ENCODE peak calls at places on chromosomes 2 and 18, in ten cellular contexts. X is cardiac muscle cell; A is IMR-90; I is A673; C is naive thymus-derived CD4-positive, alpha-beta T cell; D is right atrium auricular region; Q is endothelial cell of umbilical vein; J is mammary epithelial cell; S is WERI-Rb-1; Y is tibial artery. U is an unnamed sample.

GRCh38 chr2:143264851-143265250 is 135.6 kb downstream of the ARHGAP15 start:
- DNase-seq in X (no peak), A (peak; percentile 92), I (no peak), C (no peak), D (no peak), Q (no peak), J (no peak), S (no peak), Y (no peak), U (no peak)

GRCh38 chr2:36352711-36353110 is 2.9 kb upstream of the CRIM1 start:
- DNase-seq in X (no peak), A (peak; percentile 83), I (peak; percentile 17), C (no peak), D (no peak), Q (peak; percentile 43), J (peak; percentile 91), S (no peak), Y (no peak), U (no peak)

GRCh38 chr2:111191877-111192276 is 71.2 kb downstream of the BCL2L11 start:
- DNase-seq in X (no peak), A (no peak), I (no peak), C (no peak), D (no peak), Q (no peak), J (no peak), S (no peak), Y (no peak), U (no peak)

GRCh38 chr2:63831176-63831575 is 10.5 kb upstream of the UGP2 start:
- DNase-seq in X (no peak), A (no peak), I (no peak), C (no peak), D (no peak), Q (no peak), J (no peak), S (no peak), Y (no peak), U (no peak)

GRCh38 chr18:76064998-76065397 is 430.0 kb downstream of the ZNF516 start:
- DNase-seq in X (peak; percentile 1), A (no peak), I (peak; percentile 6), C (no peak), D (no peak), Q (no peak), J (no peak), S (peak; percentile 70), Y (no peak), U (no peak)

GRCh38 chr2:191049728-191050639 is 36.0 kb upstream of the STAT1 start:
- DNase-seq in X (no peak), A (peak; percentile 87), I (no peak), C (no peak), D (no peak), Q (peak; percentile 40), J (no peak), S (no peak), Y (no peak), U (no peak)

GRCh38 chr2:191521608-191522208 is 156.2 kb upstream of the NABP1 start:
- DNase-seq in X (peak; percentile 32), A (peak; percentile 55), I (peak; percentile 45), C (peak; percentile 51), D (no peak), Q (peak; percentile 56), J (peak; percentile 18), S (no peak), Y (no peak), U (no peak)

GRCh38 chr2:45918816-45919655 is 267.6 kb downstream of the PRKCE start:
- DNase-seq in X (no peak), A (no peak), I (no peak), C (no peak), D (no peak), Q (peak; percentile 68), J (no peak), S (no peak), Y (no peak), U (no peak)

GRCh38 chr18:76686737-76687231 is 135.6 kb upstream of the ZNF236 start:
- DNase-seq in X (peak; percentile 61), A (peak; percentile 57), I (peak; percentile 75), C (peak; percentile 23), D (peak; percentile 79), Q (peak; percentile 47), J (peak; percentile 63), S (peak; percentile 78), Y (peak; percentile 68), U (peak; percentile 32)

GRCh38 chr2:218998414-218999002 is 5.3 kb upstream of the CRYBA2 start:
- DNase-seq in X (no peak), A (no peak), I (no peak), C (no peak), D (no peak), Q (no peak), J (no peak), S (no peak), Y (no peak), U (no peak)

GRCh38 chr18:58241877-58242276 is 197.9 kb downstream of the NEDD4L start:
- DNase-seq in X (no peak), A (peak; percentile 93), I (peak; percentile 97), C (no peak), D (no peak), Q (no peak), J (peak; percentile 61), S (no peak), Y (no peak), U (no peak)

GRCh38 chr2:112085382-112085730 is 30.3 kb downstream of the TMEM87B start:
- DNase-seq in X (no peak), A (no peak), I (no peak), C (no peak), D (no peak), Q (no peak), J (no peak), S (no peak), Y (no peak), U (no peak)

GRCh38 chr2:46708492-46708891 is 207.1 kb downstream of the MCFD2 start:
- DNase-seq in X (no peak), A (no peak), I (no peak), C (no peak), D (no peak), Q (no peak), J (no peak), S (no peak), Y (no peak), U (no peak)

GRCh38 chr2:20241973-20242726 is 17.2 kb upstream of the SDC1 start:
- DNase-seq in X (no peak), A (no peak), I (no peak), C (no peak), D (no peak), Q (no peak), J (no peak), S (no peak), Y (no peak), U (no peak)

GRCh38 chr2:177028296-177028695 is 184.3 kb upstream of the HNRNPA3 start:
- DNase-seq in X (no peak), A (no peak), I (no peak), C (no peak), D (no peak), Q (no peak), J (no peak), S (no peak), Y (no peak), U (no peak)

GRCh38 chr2:14778015-14778414 is 145.5 kb downstream of the LRATD1 start:
- DNase-seq in X (no peak), A (peak; percentile 41), I (no peak), C (no peak), D (no peak), Q (no peak), J (peak; percentile 84), S (no peak), Y (no peak), U (no peak)

GRCh38 chr2:126041648-126042047 is 614.3 kb upstream of the GYPC start:
- DNase-seq in X (no peak), A (no peak), I (no peak), C (no peak), D (no peak), Q (no peak), J (no peak), S (no peak), Y (no peak), U (no peak)

GRCh38 chr2:30713698-30714097 is 93.5 kb downstream of the CAPN13 start:
- DNase-seq in X (no peak), A (no peak), I (no peak), C (no peak), D (peak; percentile 52), Q (no peak), J (no peak), S (no peak), Y (no peak), U (no peak)

DNA sequence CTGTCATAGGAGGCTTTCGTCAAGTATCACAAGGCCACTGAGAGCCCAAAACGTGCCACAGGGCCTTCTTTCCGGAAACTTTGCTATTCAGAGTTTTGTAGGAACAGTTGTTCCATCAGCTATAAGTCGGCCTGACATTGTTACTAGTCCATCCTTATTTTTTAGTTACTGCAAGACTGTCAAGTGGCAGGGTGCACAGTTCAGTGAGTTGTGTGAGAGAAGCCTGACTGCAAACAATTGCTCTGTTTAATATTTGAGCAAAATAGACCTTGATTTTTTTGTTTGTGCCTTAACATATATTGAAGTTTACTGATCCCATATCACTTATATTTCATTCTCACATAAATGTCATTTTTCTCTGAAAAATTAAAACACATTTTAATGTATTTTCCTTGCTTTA is 110.1 kb downstream of the GALNT1 start:
- DNase-seq in X (no peak), A (no peak), I (no peak), C (no peak), D (no peak), Q (no peak), J (no peak), S (no peak), Y (no peak), U (no peak)
- H3K27ac ChIP-seq in X (no peak overlapping the region), A (no peak overlapping the region), I (no peak overlapping the region), C (no peak overlapping the region), D (no peak overlapping the region), Q (no peak overlapping the region), J (no peak overlapping the region), S (no peak overlapping the region), Y (no peak overlapping the region), U (no peak overlapping the region)

GRCh38 chr2:9819551-9819950 is 23.7 kb upstream of the TAF1B start:
- DNase-seq in X (no peak), A (no peak), I (no peak), C (no peak), D (peak; percentile 54), Q (no peak), J (no peak), S (no peak), Y (no peak), U (no peak)
- H3K27ac ChIP-seq in X (no peak overlapping the region), A (no peak overlapping the region), I (no peak overlapping the region), C (no peak overlapping the region), D (no peak overlapping the region), Q (no peak overlapping the region), J (no peak overlapping the region), S (no peak overlapping the region), Y (no peak overlapping the region), U (no peak overlapping the region)

GRCh38 chr2:172329404-172330059 is 97.9 kb upstream of the ITGA6 start:
- DNase-seq in X (no peak), A (no peak), I (no peak), C (peak; percentile 21), D (peak; percentile 70), Q (peak; percentile 76), J (no peak), S (no peak), Y (peak; percentile 42), U (no peak)
- H3K27ac ChIP-seq in X (no peak overlapping the region), A (no peak overlapping the region), I (no peak overlapping the region), C (no peak overlapping the region), D (no peak overlapping the region), Q (no peak overlapping the region), J (no peak overlapping the region), S (no peak overlapping the region), Y (no peak overlapping the region), U (no peak overlapping the region)

DNA sequence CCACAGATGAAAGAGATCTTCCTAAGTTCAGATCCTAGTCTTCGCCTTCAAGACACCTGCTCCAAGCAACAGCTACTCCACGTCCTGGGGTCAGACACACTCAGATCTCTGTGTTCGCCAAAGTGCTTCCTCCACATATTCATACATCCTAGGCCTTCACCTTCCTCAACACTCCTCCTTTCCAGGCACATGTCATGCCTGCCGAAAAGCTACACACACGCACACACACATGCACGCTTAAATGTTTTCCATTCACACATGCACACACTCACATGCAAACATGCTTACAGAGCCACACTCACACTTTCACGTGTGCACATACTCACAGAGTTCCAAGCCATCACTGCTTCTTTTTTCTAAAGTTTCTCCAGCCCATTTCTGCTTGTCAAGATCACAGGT is 93.8 kb downstream of the PXDN start:
- DNase-seq in X (no peak), A (no peak), I (no peak), C (no peak), D (no peak), Q (no peak), J (no peak), S (no peak), Y (no peak), U (no peak)
- H3K27ac ChIP-seq in X (no peak overlapping the region), A (no peak overlapping the region), I (no peak overlapping the region), C (no peak overlapping the region), D (peak overlapping the region; percentile 76), Q (no peak overlapping the region), J (no peak overlapping the region), S (no peak overlapping the region), Y (peak overlapping the region; percentile 78), U (no peak overlapping the region)

U was measured in substantia nigra.